ENCODE peak calls at places on chromosomes 6 and 20, in ten cellular contexts. Y, O, S, Z, F, W, T, E, H and J are unnamed samples.
A peak's percentile ranks its signal among the peaks of the same experiment; 100 is the strongest.

GRCh38 chr6:167647750-167648470 is 178.8 kb upstream of the AFDN start:
- DNase-seq in Y (no peak), O (no peak), S (no peak), Z (no peak), F (no peak), W (no peak), T (no peak), E (no peak), H (no peak), J (no peak)

GRCh38 chr6:27668442-27669275 is 195.8 kb upstream of the ZNF184 start:
- DNase-seq in Y (peak; percentile 55), O (peak; percentile 80), S (no peak), Z (peak; percentile 86), F (no peak), W (peak; percentile 44), T (no peak), E (no peak), H (peak; percentile 66), J (no peak)

GRCh38 chr20:24291066-24291465 is 178.4 kb upstream of the SYNDIG1 start:
- DNase-seq in Y (no peak), O (no peak), S (no peak), Z (no peak), F (no peak), W (no peak), T (no peak), E (no peak), H (no peak), J (no peak)

GRCh38 chr6:47473791-47474351 is 3.7 kb upstream of the CD2AP start:
- DNase-seq in Y (no peak), O (no peak), S (no peak), Z (no peak), F (no peak), W (no peak), T (no peak), E (no peak), H (no peak), J (no peak)

GRCh38 chr20:54368578-54368977 is 106.8 kb upstream of the DOK5 start:
- DNase-seq in Y (no peak), O (no peak), S (no peak), Z (no peak), F (no peak), W (no peak), T (no peak), E (no peak), H (no peak), J (no peak)

GRCh38 chr6:85797993-85798392 is 155.3 kb upstream of the SYNCRIP start:
- DNase-seq in Y (peak; percentile 13), O (no peak), S (no peak), Z (no peak), F (no peak), W (no peak), T (no peak), E (no peak), H (no peak), J (no peak)

GRCh38 chr6:24686408-24686807 is 19.5 kb downstream of the ACOT13 start:
- DNase-seq in Y (no peak), O (no peak), S (no peak), Z (no peak), F (no peak), W (no peak), T (no peak), E (no peak), H (no peak), J (no peak)

GRCh38 chr6:73194744-73195143 is 30.6 kb downstream of the KHDC1L start:
- DNase-seq in Y (no peak), O (no peak), S (no peak), Z (no peak), F (no peak), W (no peak), T (no peak), E (no peak), H (no peak), J (no peak)

GRCh38 chr6:56970849-56971248 is 15.9 kb downstream of the BEND6 start:
- DNase-seq in Y (no peak), O (no peak), S (no peak), Z (no peak), F (no peak), W (no peak), T (no peak), E (no peak), H (no peak), J (no peak)

GRCh38 chr6:89386917-89387491 is 25.1 kb downstream of the RRAGD start:
- DNase-seq in Y (no peak), O (no peak), S (no peak), Z (no peak), F (no peak), W (no peak), T (no peak), E (peak; percentile 41), H (no peak), J (no peak)

GRCh38 chr20:11676618-11677289 is 240.9 kb upstream of the BTBD3 start:
- DNase-seq in Y (no peak), O (no peak), S (no peak), Z (peak; percentile 7), F (no peak), W (peak; percentile 67), T (no peak), E (no peak), H (peak; percentile 62), J (no peak)

GRCh38 chr6:53735896-53736295 is 58.9 kb upstream of the LRRC1 start:
- DNase-seq in Y (no peak), O (no peak), S (no peak), Z (no peak), F (no peak), W (no peak), T (no peak), E (no peak), H (no peak), J (no peak)

GRCh38 chr20:36861625-36861874 is 14.4 kb upstream of the TLDC2 start:
- DNase-seq in Y (no peak), O (no peak), S (no peak), Z (no peak), F (no peak), W (no peak), T (no peak), E (no peak), H (no peak), J (peak; percentile 89)

GRCh38 chr20:45945678-45946148 is 11.2 kb downstream of the PCIF1 start:
- DNase-seq in Y (peak; percentile 72), O (no peak), S (no peak), Z (no peak), F (no peak), W (no peak), T (no peak), E (no peak), H (no peak), J (no peak)
- H3K36me3 ChIP-seq in Y (no peaks in the 10 kb centered on the region), O (peaks cover 69% of the 10 kb centered on the region), S (peaks cover 97% of the 10 kb centered on the region), Z (peaks cover 90% of the 10 kb centered on the region), F (peaks cover 100% of the 10 kb centered on the region), W (peaks cover 26% of the 10 kb centered on the region), T (peaks cover 100% of the 10 kb centered on the region), E (peaks cover 23% of the 10 kb centered on the region), H (peaks cover 54% of the 10 kb centered on the region), J (peaks cover 91% of the 10 kb centered on the region)

GRCh38 chr20:46000571-46001145 is 8.1 kb upstream of the MMP9 start:
- DNase-seq in Y (no peak), O (no peak), S (no peak), Z (no peak), F (no peak), W (no peak), T (no peak), E (no peak), H (no peak), J (peak; percentile 32)
- TF ChIP-seq EP300 in Y (no peak), O (no peak), S (no peak), Z (no peak), F (no peak), W (no peak), T (no peak), E (no peak), H (no peak), J (no peak)

DNA sequence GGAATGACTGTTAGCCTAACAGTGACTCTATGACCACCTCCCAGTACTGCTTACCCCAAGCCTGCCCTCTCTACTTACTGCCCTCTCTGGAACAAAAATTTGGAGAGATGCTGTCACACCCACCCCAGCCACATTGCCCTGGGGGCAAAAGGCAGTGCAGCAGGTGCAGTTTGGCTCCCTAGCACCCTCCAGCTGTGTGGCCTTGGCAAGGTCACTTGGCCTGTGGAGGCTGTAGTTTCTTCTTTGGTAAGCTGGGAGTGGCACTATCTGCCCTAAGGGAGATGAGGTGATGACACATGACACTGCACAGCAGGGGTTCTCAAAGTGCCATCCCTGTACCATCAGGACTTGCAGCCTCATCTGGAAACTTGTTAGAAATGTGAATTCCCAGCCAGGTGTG is 44.7 kb downstream of the TAF8 start:
- DNase-seq in Y (no peak), O (no peak), S (no peak), Z (no peak), F (no peak), W (no peak), T (no peak), E (no peak), H (no peak), J (no peak)
- H3K27me3 ChIP-seq in Y (no peaks in the 10 kb centered on the region), O (peaks cover 38% of the 10 kb centered on the region), S (no peaks in the 10 kb centered on the region), Z (no peaks in the 10 kb centered on the region), F (no peaks in the 10 kb centered on the region), W (no peaks in the 10 kb centered on the region), T (no peaks in the 10 kb centered on the region), E (no peaks in the 10 kb centered on the region), H (no peaks in the 10 kb centered on the region), J (no peaks in the 10 kb centered on the region)

DNA sequence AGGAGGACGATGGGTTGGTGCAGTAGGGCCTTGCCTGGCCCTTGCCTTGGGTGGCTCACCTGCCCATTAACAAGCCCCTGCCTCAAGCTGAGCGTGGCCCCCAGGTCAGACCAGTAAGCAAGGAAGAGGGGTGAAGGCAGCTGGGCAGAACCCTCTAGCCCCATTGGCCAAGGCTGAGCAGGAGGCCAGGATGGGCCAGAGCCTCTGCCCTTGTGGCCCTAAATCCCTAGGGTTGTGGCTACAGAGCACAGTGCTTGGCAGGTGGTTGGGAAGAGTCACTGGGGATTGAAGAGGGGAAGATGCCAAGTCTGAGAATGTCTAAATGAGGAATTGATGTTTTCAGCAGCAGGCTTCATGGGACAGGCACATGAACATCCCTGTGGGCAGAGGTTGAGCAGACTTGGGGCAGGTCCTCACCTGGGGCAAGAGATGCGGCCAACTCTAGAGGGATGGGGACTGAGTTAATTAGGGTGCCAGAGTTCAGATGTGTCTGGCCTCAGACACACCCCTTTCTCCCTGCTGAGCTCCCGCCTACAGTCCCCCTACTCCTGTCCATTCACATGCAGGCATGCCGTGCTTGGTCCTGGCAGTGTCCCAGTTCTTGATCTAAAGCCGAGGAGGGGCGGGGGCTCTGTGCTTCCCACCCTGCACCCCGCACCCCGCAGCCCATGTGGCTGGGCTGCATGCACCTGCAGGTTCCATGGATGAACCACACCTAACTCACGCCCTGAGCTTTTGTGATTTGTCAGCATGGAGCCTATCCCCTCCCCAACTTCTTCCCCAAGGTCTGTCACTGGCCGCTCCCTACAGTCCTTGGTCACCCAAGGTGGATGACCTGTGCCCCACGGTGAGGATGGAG is 9.8 kb downstream of the GTSF1L start:
- DNase-seq in Y (no peak), O (no peak), S (no peak), Z (no peak), F (no peak), W (no peak), T (no peak), E (no peak), H (no peak), J (no peak)
- H3K36me3 ChIP-seq in Y (no peaks in the 10 kb centered on the region), O (peaks cover 16% of the 10 kb centered on the region), S (no peaks in the 10 kb centered on the region), Z (peaks cover 44% of the 10 kb centered on the region), F (no peaks in the 10 kb centered on the region), W (no peaks in the 10 kb centered on the region), T (no peaks in the 10 kb centered on the region), E (peaks cover 9% of the 10 kb centered on the region), H (peaks cover 13% of the 10 kb centered on the region), J (no peaks in the 10 kb centered on the region)